ENCODE peak calls at places on chromosome 21, in six cellular contexts. B is mammary epithelial cell, K is aorta, S is PC-3, N is cardiac muscle cell, Z is A549. L is an unnamed sample. For H3K4me1, the result is how much of the 10 kb centered on the place peaks cover.

GRCh38 chr21:26686278-26686677 is 113.2 kb upstream of the CYYR1 start:
- DNase-seq in B (peak), K (no peak), S (peak), N (peak), Z (peak), L (peak)

GRCh38 chr21:26887241-26887640 is 42.0 kb upstream of the ADAMTS1 start:
- DNase-seq in B (no peak), K (no peak), S (peak), N (peak), Z (no peak), L (no peak)

GRCh38 chr21:34878501-34878900 is 170.6 kb downstream of the RUNX1 start:
- DNase-seq in B (no peak), K (no peak), S (peak), N (no peak), Z (peak), L (no peak)

GRCh38 chr21:34158866-34159616 is 85.7 kb downstream of the MRPS6 start:
- DNase-seq in B (no peak), K (no peak), S (no peak), N (no peak), Z (no peak), L (no peak)

GRCh38 chr21:38413958-38414506 is 84.2 kb downstream of the ERG start:
- DNase-seq in B (no peak), K (no peak), S (no peak), N (peak), Z (no peak), L (no peak)

GRCh38 chr21:33761104-33762036 is 119.1 kb downstream of the ITSN1 start:
- DNase-seq in B (peak), K (peak), S (peak), N (peak), Z (peak), L (peak)

GRCh38 chr21:16978309-16978895 is 534.4 kb upstream of the CXADR start:
- DNase-seq in B (no peak), K (no peak), S (no peak), N (no peak), Z (no peak), L (no peak)

GRCh38 chr21:15729674-15730483 is at the start of gene USP25:
- DNase-seq in B (peak), K (peak), S (peak), N (peak), Z (peak), L (no peak)

GRCh38 chr21:35084869-35085268 is 35.8 kb upstream of the RUNX1 start:
- DNase-seq in B (peak), K (no peak), S (peak), N (peak), Z (peak), L (peak)

GRCh38 chr21:14686466-14687276 is 140.6 kb upstream of the SAMSN1 start:
- DNase-seq in B (no peak), K (no peak), S (no peak), N (no peak), Z (no peak), L (no peak)

DNA sequence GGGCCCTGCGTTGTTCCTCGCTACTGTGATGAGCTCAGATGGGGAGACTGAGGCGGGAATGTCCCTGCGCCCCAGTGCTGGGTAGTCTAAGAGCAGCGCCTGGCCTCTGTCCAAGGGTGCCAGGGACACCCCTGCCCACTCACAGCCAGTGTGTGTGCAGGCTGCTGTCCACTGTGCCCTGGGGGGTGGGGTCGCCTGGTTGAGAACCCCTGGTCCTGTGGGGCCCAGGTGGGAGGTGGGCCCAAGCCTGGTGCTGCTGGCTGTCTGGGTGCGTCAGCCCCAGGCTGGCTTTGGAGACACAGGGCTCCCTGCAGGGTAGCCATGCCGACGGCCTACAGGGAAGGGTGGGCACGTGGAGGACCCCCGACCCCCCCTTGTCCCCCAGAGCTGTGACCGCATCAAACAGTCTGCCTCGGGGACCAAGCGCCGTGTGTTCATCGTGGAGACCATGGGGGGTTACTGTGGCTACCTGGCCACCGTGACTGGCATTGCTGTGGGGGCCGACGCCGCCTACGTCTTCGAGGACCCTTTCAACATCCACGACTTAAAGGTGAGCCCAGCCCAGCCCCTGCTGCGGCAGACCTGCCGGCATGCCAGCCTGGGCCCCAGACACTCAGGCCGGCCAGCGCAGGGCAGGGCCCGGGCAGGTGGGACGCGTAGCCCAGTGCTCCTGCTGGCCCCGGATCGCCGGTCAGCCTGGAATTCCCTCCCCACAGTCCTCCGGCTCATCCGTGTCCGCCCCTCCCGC is 14.9 kb downstream of the CFAP410 start:
- DNase-seq in B (no peak), K (no peak), S (no peak), N (no peak), Z (no peak), L (no peak)
- H3K4me1 ChIP-seq in B (under half), K (under half), S (under half), N (under half), Z (under half), L (under half)

DNA sequence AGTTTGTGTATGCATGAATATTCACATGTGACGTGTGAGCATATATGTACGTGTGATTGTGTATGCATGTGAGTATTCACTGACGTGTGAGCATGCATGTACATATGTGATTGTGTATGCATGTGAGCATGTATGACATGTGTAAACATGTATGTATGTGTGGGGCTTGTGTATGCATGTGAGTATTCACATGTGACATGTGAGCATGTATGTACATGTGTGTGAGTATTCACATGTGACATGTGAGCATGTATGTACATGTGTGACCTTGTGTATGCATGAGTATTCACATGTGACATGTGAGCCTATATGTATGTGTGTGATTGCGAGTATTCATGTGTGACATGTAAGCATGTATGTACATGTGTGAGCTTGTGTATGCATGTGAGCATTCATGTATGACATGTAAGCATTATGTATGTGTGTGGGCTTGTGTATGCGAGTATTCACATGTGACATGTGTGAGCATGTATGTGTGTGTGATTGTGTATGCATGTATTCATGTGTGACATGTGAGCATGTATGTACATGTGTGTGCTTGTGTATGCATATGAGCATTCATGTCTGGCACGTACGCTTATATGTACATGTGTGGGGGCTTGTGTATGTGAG is 47.8 kb downstream of the COL18A1 start:
- DNase-seq in B (no peak), K (no peak), S (no peak), N (no peak), Z (no peak), L (no peak)
- H3K4me1 ChIP-seq in B (half or more), K (under half), S (under half), N (under half), Z (under half), L (under half)

GRCh38 chr21:43198376-43198775 is 29.6 kb downstream of the CRYAA start:
- DNase-seq in B (no peak), K (no peak), S (no peak), N (no peak), Z (no peak), L (peak)

GRCh38 chr21:43195131-43196021 is 26.6 kb downstream of the CRYAA start:
- DNase-seq in B (no peak), K (no peak), S (no peak), N (peak), Z (no peak), L (no peak)

GRCh38 chr21:43194303-43195130 is 25.7 kb downstream of the CRYAA start:
- DNase-seq in B (no peak), K (no peak), S (no peak), N (no peak), Z (no peak), L (no peak)

GRCh38 chr21:43193651-43194302 is 25.0 kb downstream of the CRYAA start:
- DNase-seq in B (peak), K (no peak), S (peak), N (peak), Z (no peak), L (peak)

GRCh38 chr21:43196789-43197188 is 28.0 kb downstream of the CRYAA start:
- DNase-seq in B (peak), K (no peak), S (peak), N (peak), Z (no peak), L (peak)
- H3K4me1 ChIP-seq in B (half or more), K (under half), S (under half), N (under half), Z (under half), L (under half)

GRCh38 chr21:32545948-32546441 is 39.3 kb downstream of the TCP10L start:
- DNase-seq in B (peak), K (no peak), S (peak), N (no peak), Z (no peak), L (peak)
- H3K4me1 ChIP-seq in B (under half), K (under half), S (under half), N (under half), Z (under half), L (under half)

GRCh38 chr21:32393677-32394001 is 827 bp upstream of the URB1 start:
- DNase-seq in B (no peak), K (no peak), S (no peak), N (no peak), Z (no peak), L (no peak)
- H3K4me1 ChIP-seq in B (under half), K (under half), S (under half), N (under half), Z (under half), L (under half)

DNA sequence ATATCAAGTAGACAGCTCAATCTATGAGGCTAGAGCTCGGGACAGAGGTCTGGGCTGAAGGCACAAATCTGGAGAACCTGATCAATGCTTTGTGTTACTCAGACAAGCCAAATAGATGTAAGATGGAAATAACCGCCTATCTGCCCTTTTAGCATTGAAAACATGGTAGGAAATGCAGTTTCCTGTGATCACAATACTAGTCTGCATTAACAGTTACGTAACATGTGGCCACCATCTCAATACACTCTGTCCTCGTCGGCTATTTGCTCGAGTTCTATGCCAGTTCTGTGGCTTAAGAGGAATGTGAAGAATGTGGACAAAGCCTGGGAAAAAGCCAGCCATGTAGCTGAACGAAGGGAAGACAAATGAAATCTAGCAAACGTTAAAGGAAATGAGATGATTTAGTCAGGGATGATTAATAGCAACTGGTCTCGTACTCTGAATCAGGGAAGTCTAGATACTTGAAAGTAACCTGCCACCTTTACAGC is 73.3 kb downstream of the HSF2BP start:
- DNase-seq in B (peak), K (peak), S (peak), N (peak), Z (peak), L (peak)
- H3K4me1 ChIP-seq in B (half or more), K (under half), S (under half), N (under half), Z (half or more), L (under half)

GRCh38 chr21:45988366-45989347 is 7.1 kb downstream of the COL6A1 start:
- DNase-seq in B (no peak), K (peak), S (no peak), N (no peak), Z (no peak), L (no peak)
- H3K4me1 ChIP-seq in B (under half), K (under half), S (under half), N (under half), Z (under half), L (under half)

GRCh38 chr21:45055861-45056260 is 18.5 kb upstream of the ADARB1 start:
- DNase-seq in B (no peak), K (no peak), S (no peak), N (no peak), Z (no peak), L (no peak)
- H3K4me1 ChIP-seq in B (under half), K (under half), S (under half), N (under half), Z (under half), L (under half)

GRCh38 chr21:32377506-32377905 is 15.3 kb downstream of the URB1 start:
- DNase-seq in B (no peak), K (no peak), S (no peak), N (no peak), Z (no peak), L (no peak)
- H3K4me1 ChIP-seq in B (under half), K (under half), S (under half), N (under half), Z (under half), L (under half)